ENCODE peak calls at places on chromosomes 12 and 14, in seven cellular contexts. Z is SK-N-SH, P is GM12878, F is H1, W is HCT116, I is HepG2, R is K562. B is an unnamed sample. For H3K4me1, the result is how much of the 10 kb centered on the place peaks cover.

GRCh38 chr14:94770251-94770749 is 387 bp upstream of the GSC start:
- DNase-seq in Z (no peak), I (no peak), R (no peak), W (no peak), F (peak), P (no peak), B (no peak)

GRCh38 chr14:32109676-32110075 is 32.6 kb downstream of the ARHGAP5 start:
- DNase-seq in P (no peak), I (no peak), W (no peak), R (no peak), Z (no peak), F (no peak), B (no peak)

GRCh38 chr12:109827566-109828550 is 5.3 kb downstream of the TRPV4 start:
- DNase-seq in W (no peak), R (no peak), I (no peak), P (no peak), F (no peak), Z (no peak), B (no peak)

GRCh38 chr14:31229009-31229408 is 21.4 kb upstream of the HECTD1 start:
- DNase-seq in Z (no peak), R (no peak), P (no peak), F (no peak), I (no peak), W (no peak), B (no peak)

GRCh38 chr12:9717070-9717925 is 15.6 kb downstream of the CLECL1 start:
- DNase-seq in W (no peak), F (no peak), R (no peak), P (no peak), I (no peak), Z (no peak), B (no peak)

GRCh38 chr14:49362916-49363315 is 223.3 kb downstream of the RPS29 start:
- DNase-seq in R (no peak), I (no peak), W (no peak), P (no peak), Z (no peak), F (no peak), B (no peak)

GRCh38 chr12:88472775-88473174 is 107.5 kb downstream of the KITLG start:
- DNase-seq in P (no peak), I (no peak), R (no peak), W (peak), Z (no peak), F (no peak), B (no peak)

GRCh38 chr14:21408152-21408551 is 24.3 kb upstream of the SUPT16H start:
- DNase-seq in Z (no peak), P (no peak), F (no peak), W (no peak), I (no peak), R (no peak), B (no peak)

GRCh38 chr12:3313655-3314305 is 177.2 kb upstream of the PRMT8 start:
- DNase-seq in P (no peak), F (no peak), Z (peak), W (no peak), I (peak), R (peak), B (peak)

GRCh38 chr12:104218935-104219334 is 3.4 kb downstream of the TXNRD1 start:
- DNase-seq in I (no peak), F (no peak), W (peak), Z (no peak), P (no peak), R (no peak), B (no peak)

GRCh38 chr14:75334191-75335051 is 55.8 kb downstream of the FOS start:
- DNase-seq in Z (no peak), F (no peak), W (no peak), R (no peak), P (peak), I (no peak), B (no peak)

GRCh38 chr12:57218030-57218853 is 1.6 kb downstream of the NXPH4 start:
- DNase-seq in W (no peak), F (peak), I (no peak), P (no peak), R (no peak), Z (peak), B (no peak)

GRCh38 chr12:110861729-110862128 is 14.9 kb downstream of the CCDC63 start:
- DNase-seq in I (no peak), Z (no peak), R (peak), P (no peak), F (no peak), W (no peak), B (no peak)

GRCh38 chr12:40565029-40565633 is 127.1 kb upstream of the CNTN1 start:
- DNase-seq in I (no peak), W (no peak), R (no peak), Z (peak), F (no peak), P (no peak), B (no peak)

GRCh38 chr14:53956427-53957201 is at the start of gene BMP4:
- DNase-seq in W (peak), I (peak), R (peak), Z (peak), P (no peak), F (peak), B (peak)

GRCh38 chr12:31736472-31736871 is 7.7 kb upstream of the AMN1 start:
- DNase-seq in I (no peak), R (peak), Z (no peak), P (no peak), F (no peak), W (no peak), B (no peak)

GRCh38 chr14:61891810-61892209 is 129.6 kb downstream of the SNAPC1 start:
- DNase-seq in F (no peak), P (no peak), R (no peak), I (no peak), Z (no peak), W (no peak), B (no peak)

GRCh38 chr12:91478500-91478899 is 295.9 kb upstream of the DCN start:
- DNase-seq in I (no peak), W (no peak), R (no peak), F (no peak), P (no peak), Z (no peak), B (no peak)
- H3K9ac ChIP-seq in I (no peak), W (no peak), R (no peak), F (no peak), P (no peak), Z (no peak), B (no peak)

DNA sequence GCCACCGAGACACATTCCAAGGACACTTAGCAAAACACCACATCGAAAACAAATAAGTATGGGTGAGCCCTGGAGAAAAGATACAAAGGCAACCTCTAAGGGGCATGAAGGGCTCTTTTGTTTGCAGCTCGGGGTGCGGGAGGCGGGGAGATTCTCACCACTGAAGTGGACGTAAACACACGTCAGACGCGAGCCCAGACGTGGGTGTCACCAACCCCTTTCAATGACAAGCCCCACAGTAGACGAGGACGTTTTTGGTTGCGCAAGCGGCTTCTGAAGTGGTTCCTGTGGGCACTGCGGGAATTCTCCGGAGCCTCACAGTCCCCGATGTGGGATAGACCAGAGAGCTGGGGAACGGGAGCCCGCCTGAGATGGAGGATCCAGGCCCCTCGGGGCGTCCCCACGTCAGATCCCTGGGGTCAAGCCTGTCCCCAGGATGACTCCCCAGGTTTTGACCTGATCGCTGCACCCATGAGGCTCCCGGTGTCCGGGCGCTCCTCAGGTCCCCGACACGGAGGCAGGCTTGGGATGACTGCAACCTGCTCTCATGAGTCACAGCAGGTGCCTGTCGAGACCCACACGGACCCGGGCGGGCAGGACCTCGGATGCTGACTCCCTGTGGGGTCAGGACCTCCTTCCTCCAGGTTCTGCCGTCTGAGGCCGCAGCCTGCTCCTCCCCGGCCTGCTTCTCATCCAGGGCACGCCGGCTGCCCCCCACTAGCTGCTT is 20.3 kb upstream of the ADGRD1 start:
- DNase-seq in Z (no peak), I (no peak), F (no peak), W (no peak), R (no peak), P (no peak), B (no peak)
- H3K4me1 ChIP-seq in Z (under half), I (under half), F (under half), W (under half), R (under half), P (under half), B (under half)

DNA sequence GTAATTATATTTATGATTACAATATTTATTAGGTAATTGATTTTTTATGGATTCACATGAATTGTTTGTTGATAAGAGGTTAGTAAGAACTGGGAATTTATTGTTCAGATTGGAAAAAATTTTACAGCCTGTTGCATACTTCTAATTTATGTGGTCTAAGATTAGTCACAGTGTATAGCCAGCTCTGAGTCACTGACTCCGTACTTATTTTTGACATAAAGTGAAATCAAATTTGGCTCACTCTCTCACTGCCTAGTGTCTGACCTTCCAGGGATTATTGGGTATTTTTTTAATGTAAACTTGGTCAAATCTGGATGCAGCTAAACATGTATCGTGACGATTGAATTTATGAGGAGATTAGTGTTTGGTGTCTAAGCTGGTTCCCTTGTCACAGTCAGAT is 109.3 kb downstream of the PTPRQ start:
- DNase-seq in Z (no peak), P (no peak), W (peak), R (no peak), I (no peak), F (no peak), B (no peak)
- TF ChIP-seq YY1 in Z (no peak), P (no peak), W (no peak), R (no peak), I (no peak), F (no peak), B (no peak)

DNA sequence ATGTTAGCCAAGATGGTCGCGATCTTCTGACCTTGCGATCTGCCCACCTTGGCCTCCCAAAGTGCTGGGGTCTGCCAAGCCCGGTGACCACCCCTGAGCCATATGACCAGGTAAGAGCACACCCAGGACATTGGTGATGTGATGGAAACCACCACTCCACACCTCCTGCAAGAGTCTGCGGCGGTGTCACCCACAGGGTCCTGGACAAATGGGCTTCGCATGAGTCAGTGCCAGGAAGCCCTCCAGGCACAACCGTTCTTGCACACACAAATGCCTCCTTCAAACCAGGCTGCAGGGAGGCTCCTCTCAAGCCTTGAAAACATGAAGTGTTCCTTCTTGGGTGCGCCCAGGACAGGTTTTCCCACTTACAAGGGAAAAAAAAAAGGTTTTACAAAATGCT is 16.6 kb downstream of the PITPNM2 start:
- DNase-seq in W (no peak), P (no peak), I (no peak), R (no peak), F (no peak), Z (no peak), B (no peak)
- H3K9ac ChIP-seq in W (no peak), P (no peak), I (no peak), R (no peak), F (no peak), Z (no peak), B (no peak)

GRCh38 chr14:103102689-103103260 is 8.2 kb downstream of the EXOC3L4 start:
- DNase-seq in F (no peak), I (no peak), P (no peak), R (no peak), Z (no peak), W (no peak), B (no peak)
- H3K4me1 ChIP-seq in F (under half), I (half or more), P (under half), R (half or more), Z (under half), W (under half), B (under half)